ENCODE peak calls at places on chromosomes 7 and 10, in four cellular contexts. One of them, this sample, is unnamed.

GRCh38 chr7:139451638-139452037 is 31.8 kb downstream of the KLRG2 start:
- DNase-seq in A549: no peak
- DNase-seq in fibroblast of lung: peak
- DNase-seq in HFF-Myc: no peak
- DNase-seq in this sample: no peak

GRCh38 chr7:135334830-135335543 is 101.3 kb downstream of the STRA8 start:
- DNase-seq in A549: no peak
- DNase-seq in fibroblast of lung: no peak
- DNase-seq in HFF-Myc: no peak
- DNase-seq in this sample: no peak

GRCh38 chr10:110005716-110006115 is 2.1 kb upstream of the ADD3 start:
- DNase-seq in A549: peak
- DNase-seq in fibroblast of lung: peak
- DNase-seq in HFF-Myc: no peak
- DNase-seq in this sample: peak

GRCh38 chr7:10075866-10076265 is 897.8 kb upstream of the PHF14 start:
- DNase-seq in A549: no peak
- DNase-seq in fibroblast of lung: no peak
- DNase-seq in HFF-Myc: no peak
- DNase-seq in this sample: no peak

GRCh38 chr7:6221340-6222319 is 50.8 kb downstream of the CYTH3 start:
- DNase-seq in A549: peak
- DNase-seq in fibroblast of lung: peak
- DNase-seq in HFF-Myc: no peak
- DNase-seq in this sample: no peak

GRCh38 chr10:123614888-123615287 is 51.3 kb upstream of the GPR26 start:
- DNase-seq in A549: peak
- DNase-seq in fibroblast of lung: peak
- DNase-seq in HFF-Myc: peak
- DNase-seq in this sample: peak

GRCh38 chr10:18233775-18234174 is 93.6 kb downstream of the CACNB2 start:
- DNase-seq in A549: peak
- DNase-seq in fibroblast of lung: no peak
- DNase-seq in HFF-Myc: no peak
- DNase-seq in this sample: no peak

GRCh38 chr7:6127129-6127490 is 95.9 kb downstream of the ANKRD61 start:
- DNase-seq in A549: no peak
- DNase-seq in fibroblast of lung: no peak
- DNase-seq in HFF-Myc: no peak
- DNase-seq in this sample: no peak

GRCh38 chr10:37434091-37434490 is 308.7 kb downstream of the ANKRD30A start:
- DNase-seq in A549: peak
- DNase-seq in fibroblast of lung: no peak
- DNase-seq in HFF-Myc: no peak
- DNase-seq in this sample: no peak

GRCh38 chr10:76248781-76249180 is 817.4 kb downstream of the LRMDA start:
- DNase-seq in A549: no peak
- DNase-seq in fibroblast of lung: peak
- DNase-seq in HFF-Myc: no peak
- DNase-seq in this sample: no peak

GRCh38 chr10:48940958-48941357 is 1.3 kb upstream of the LRRC18 start:
- DNase-seq in A549: no peak
- DNase-seq in fibroblast of lung: no peak
- DNase-seq in HFF-Myc: no peak
- DNase-seq in this sample: no peak

GRCh38 chr7:10672186-10672585 is 301.5 kb upstream of the PHF14 start:
- DNase-seq in A549: no peak
- DNase-seq in fibroblast of lung: no peak
- DNase-seq in HFF-Myc: no peak
- DNase-seq in this sample: no peak

GRCh38 chr7:24778543-24779282 is 21.4 kb upstream of the GSDME start:
- DNase-seq in A549: no peak
- DNase-seq in fibroblast of lung: peak
- DNase-seq in HFF-Myc: no peak
- DNase-seq in this sample: no peak

GRCh38 chr10:30493609-30494530 is 59.9 kb downstream of the MAP3K8 start:
- DNase-seq in A549: peak
- DNase-seq in fibroblast of lung: peak
- DNase-seq in HFF-Myc: no peak
- DNase-seq in this sample: no peak

GRCh38 chr10:94413374-94413773 is 11.0 kb downstream of the TBC1D12 start:
- DNase-seq in A549: no peak
- DNase-seq in fibroblast of lung: no peak
- DNase-seq in HFF-Myc: no peak
- DNase-seq in this sample: no peak

GRCh38 chr10:131081386-131081785 is 230.1 kb downstream of the TCERG1L start:
- DNase-seq in A549: no peak
- DNase-seq in fibroblast of lung: no peak
- DNase-seq in HFF-Myc: no peak
- DNase-seq in this sample: no peak

GRCh38 chr10:112213836-112214235 is 30.3 kb upstream of the GPAM start:
- DNase-seq in A549: no peak
- DNase-seq in fibroblast of lung: no peak
- DNase-seq in HFF-Myc: no peak
- DNase-seq in this sample: no peak

GRCh38 chr10:69360485-69361302 is 56.0 kb downstream of the TACR2 start:
- DNase-seq in A549: peak
- DNase-seq in fibroblast of lung: peak
- DNase-seq in HFF-Myc: peak
- DNase-seq in this sample: no peak

GRCh38 chr10:71865561-71866041 is 14.6 kb upstream of the PSAP start:
- DNase-seq in A549: peak
- DNase-seq in fibroblast of lung: no peak
- DNase-seq in HFF-Myc: no peak
- DNase-seq in this sample: no peak

GRCh38 chr7:155889636-155890508 is 77.6 kb upstream of the SHH start:
- DNase-seq in A549: no peak
- DNase-seq in fibroblast of lung: no peak
- DNase-seq in HFF-Myc: no peak
- DNase-seq in this sample: no peak

GRCh38 chr7:122255454-122255853 is 49.1 kb downstream of the FEZF1 start:
- DNase-seq in A549: no peak
- DNase-seq in fibroblast of lung: no peak
- DNase-seq in HFF-Myc: no peak
- DNase-seq in this sample: no peak

GRCh38 chr7:97357459-97357858 is 240.0 kb downstream of the SDHAF3 start:
- DNase-seq in A549: no peak
- DNase-seq in fibroblast of lung: no peak
- DNase-seq in HFF-Myc: no peak
- DNase-seq in this sample: no peak

GRCh38 chr10:22611425-22612111 is 102.8 kb downstream of the PIP4K2A start:
- DNase-seq in A549: no peak
- DNase-seq in fibroblast of lung: no peak
- DNase-seq in HFF-Myc: no peak
- DNase-seq in this sample: no peak

GRCh38 chr10:80277567-80278250 is 11.7 kb downstream of the MAT1A start:
- DNase-seq in A549: no peak
- DNase-seq in fibroblast of lung: no peak
- DNase-seq in HFF-Myc: no peak
- DNase-seq in this sample: no peak

GRCh38 chr7:132117181-132117580 is 459.1 kb downstream of the PLXNA4 start:
- DNase-seq in A549: peak
- DNase-seq in fibroblast of lung: peak
- DNase-seq in HFF-Myc: no peak
- DNase-seq in this sample: no peak

GRCh38 chr7:27389508-27389907 is 146.9 kb downstream of the EVX1 start:
- DNase-seq in A549: no peak
- DNase-seq in fibroblast of lung: no peak
- DNase-seq in HFF-Myc: no peak
- DNase-seq in this sample: no peak

GRCh38 chr7:123792547-123792946 is 43.7 kb upstream of the WASL start:
- DNase-seq in A549: no peak
- DNase-seq in fibroblast of lung: no peak
- DNase-seq in HFF-Myc: no peak
- DNase-seq in this sample: no peak

GRCh38 chr7:44533301-44534055 is 7.7 kb downstream of the NPC1L1 start:
- DNase-seq in A549: no peak
- DNase-seq in fibroblast of lung: no peak
- DNase-seq in HFF-Myc: no peak
- DNase-seq in this sample: no peak

GRCh38 chr7:88377421-88377820 is 70.7 kb upstream of the STEAP4 start:
- DNase-seq in A549: no peak
- DNase-seq in fibroblast of lung: no peak
- DNase-seq in HFF-Myc: no peak
- DNase-seq in this sample: no peak

GRCh38 chr10:76205361-76205760 is 773.9 kb downstream of the LRMDA start:
- DNase-seq in A549: no peak
- DNase-seq in fibroblast of lung: no peak
- DNase-seq in HFF-Myc: no peak
- DNase-seq in this sample: no peak

GRCh38 chr10:84896909-84897308 is 568.5 kb downstream of the CCSER2 start:
- DNase-seq in A549: no peak
- DNase-seq in fibroblast of lung: no peak
- DNase-seq in HFF-Myc: no peak
- DNase-seq in this sample: no peak

GRCh38 chr7:138001529-138002095 is at the start of gene CREB3L2:
- DNase-seq in A549: peak
- DNase-seq in fibroblast of lung: peak
- DNase-seq in HFF-Myc: no peak
- DNase-seq in this sample: peak

GRCh38 chr10:126013489-126014281 is 117.3 kb downstream of the FANK1 start:
- DNase-seq in A549: peak
- DNase-seq in fibroblast of lung: peak
- DNase-seq in HFF-Myc: peak
- DNase-seq in this sample: no peak

GRCh38 chr10:47334627-47335026 is 12.4 kb downstream of the GDF2 start:
- DNase-seq in A549: no peak
- DNase-seq in fibroblast of lung: no peak
- DNase-seq in HFF-Myc: no peak
- DNase-seq in this sample: no peak

GRCh38 chr10:101840102-101840684 is 3.4 kb downstream of the KCNIP2 start:
- DNase-seq in A549: no peak
- DNase-seq in fibroblast of lung: no peak
- DNase-seq in HFF-Myc: no peak
- DNase-seq in this sample: no peak

GRCh38 chr7:130880668-130881067 is 146.7 kb upstream of the KLF14 start:
- DNase-seq in A549: no peak
- DNase-seq in fibroblast of lung: no peak
- DNase-seq in HFF-Myc: no peak
- DNase-seq in this sample: no peak

GRCh38 chr10:112365014-112365432 is 8.9 kb upstream of the ACSL5 start:
- DNase-seq in A549: no peak
- DNase-seq in fibroblast of lung: no peak
- DNase-seq in HFF-Myc: no peak
- DNase-seq in this sample: no peak

GRCh38 chr7:1276626-1277175 is 44.0 kb downstream of the UNCX start:
- DNase-seq in A549: no peak
- DNase-seq in fibroblast of lung: no peak
- DNase-seq in HFF-Myc: no peak
- DNase-seq in this sample: no peak

GRCh38 chr7:90626011-90626410 is 29.9 kb downstream of the CDK14 start:
- DNase-seq in A549: no peak
- DNase-seq in fibroblast of lung: peak
- DNase-seq in HFF-Myc: no peak
- DNase-seq in this sample: no peak

DNA sequence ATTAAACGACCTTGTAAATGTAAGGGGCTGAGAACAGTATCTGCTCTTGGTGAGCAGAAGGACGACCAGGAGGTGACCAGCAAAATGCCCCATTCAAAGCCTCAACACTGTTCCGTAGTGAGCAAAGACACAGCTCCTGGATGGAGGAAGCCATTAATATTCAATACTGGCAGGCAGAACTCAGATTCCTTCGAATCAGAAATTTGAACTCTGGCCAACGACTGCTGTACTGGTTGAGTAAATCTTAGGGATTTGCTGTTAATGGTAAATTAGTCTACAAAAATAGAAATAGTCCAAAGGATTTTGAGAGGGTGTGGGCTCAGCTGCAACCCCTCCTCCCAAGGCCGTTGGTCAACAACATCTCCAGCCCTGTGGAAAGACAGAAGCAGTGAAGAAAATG is 130.5 kb upstream of the PFKP start:
- DNase-seq in A549: no peak
- DNase-seq in fibroblast of lung: peak
- DNase-seq in HFF-Myc: no peak
- DNase-seq in this sample: no peak
- TF ChIP-seq CTCF in A549: no peak
- TF ChIP-seq CTCF in fibroblast of lung: no peak
- TF ChIP-seq CTCF in HFF-Myc: no peak
- TF ChIP-seq CTCF in this sample: no peak

DNA sequence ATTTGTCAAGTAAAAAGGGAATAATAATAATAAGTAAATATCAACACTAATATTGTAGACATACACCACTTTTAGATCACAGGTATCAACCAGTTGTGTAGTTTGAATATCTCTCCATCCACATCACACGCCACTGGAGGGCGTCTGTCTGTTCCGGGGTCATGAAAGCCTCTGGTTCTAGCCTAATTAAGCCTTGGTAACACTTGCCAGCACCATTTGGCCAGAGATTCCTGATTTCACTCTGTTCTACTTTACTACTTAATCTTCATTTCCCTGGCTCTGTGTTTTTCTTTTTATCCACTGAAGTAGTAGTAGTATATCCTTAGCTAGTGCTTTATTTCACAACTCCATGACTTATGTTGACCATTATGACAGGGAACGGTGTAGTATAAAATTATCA is 285.6 kb upstream of the POM121L12 start:
- DNase-seq in A549: no peak
- DNase-seq in fibroblast of lung: no peak
- DNase-seq in HFF-Myc: no peak
- DNase-seq in this sample: no peak
- TF ChIP-seq CTCF in A549: no peak
- TF ChIP-seq CTCF in fibroblast of lung: no peak
- TF ChIP-seq CTCF in HFF-Myc: no peak
- TF ChIP-seq CTCF in this sample: peak

DNA sequence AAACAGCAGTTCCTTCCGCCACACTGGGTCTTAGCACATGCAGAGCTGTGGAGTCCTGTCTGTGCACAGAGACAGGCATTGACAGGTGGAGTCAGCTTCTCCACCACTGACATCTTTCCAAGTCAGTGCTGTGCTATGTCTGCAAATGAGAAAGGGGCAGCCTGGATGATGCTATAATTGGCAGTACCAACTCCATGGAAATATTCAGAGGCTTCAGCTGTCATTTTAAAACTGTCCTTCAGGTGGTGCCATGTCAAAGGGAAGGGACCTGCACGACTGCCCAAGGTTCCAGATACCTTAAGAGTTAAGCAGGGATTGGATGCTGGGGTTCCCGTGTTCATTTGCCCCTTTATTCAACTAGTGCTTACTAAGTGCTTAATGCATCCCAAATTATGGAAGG is 258.0 kb upstream of the PRKCQ start:
- DNase-seq in A549: peak
- DNase-seq in fibroblast of lung: no peak
- DNase-seq in HFF-Myc: no peak
- DNase-seq in this sample: no peak
- TF ChIP-seq CTCF in A549: no peak
- TF ChIP-seq CTCF in fibroblast of lung: peak
- TF ChIP-seq CTCF in HFF-Myc: peak
- TF ChIP-seq CTCF in this sample: peak

DNA sequence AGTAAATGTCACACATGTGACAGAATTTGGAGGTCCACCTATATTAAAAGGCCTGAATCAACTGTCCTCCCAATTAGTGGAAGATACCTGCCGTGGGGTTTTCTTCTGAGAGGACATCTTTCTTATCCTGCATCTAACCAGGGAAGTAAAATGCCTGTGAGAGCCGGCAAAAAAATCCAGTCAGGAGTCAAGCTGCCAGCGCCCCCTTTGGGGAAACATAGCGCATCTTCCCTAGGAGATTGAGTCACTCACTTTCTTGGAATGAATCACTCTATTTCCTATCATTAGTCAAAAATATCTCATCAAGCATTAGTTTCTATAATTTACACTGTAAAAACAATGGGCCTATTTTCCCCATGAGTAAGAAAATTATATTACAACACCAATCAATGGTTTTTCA is 66.4 kb upstream of the ANK3 start:
- DNase-seq in A549: no peak
- DNase-seq in fibroblast of lung: peak
- DNase-seq in HFF-Myc: no peak
- DNase-seq in this sample: no peak
- TF ChIP-seq CTCF in A549: no peak
- TF ChIP-seq CTCF in fibroblast of lung: peak
- TF ChIP-seq CTCF in HFF-Myc: no peak
- TF ChIP-seq CTCF in this sample: no peak